ENCODE peak calls at places on chromosomes 2 and 18, in four cellular contexts. O, X, H and Y are unnamed samples.

GRCh38 chr2:18119883-18120282 is 241.4 kb downstream of the KCNS3 start:
- DNase-seq in X (no peak), H (no peak), O (no peak), Y (no peak)

GRCh38 chr2:238096311-238097011 is 3.7 kb upstream of the ESPNL start:
- DNase-seq in X (no peak), O (no peak), H (no peak), Y (no peak)

GRCh38 chr18:58051765-58052460 is 7.9 kb downstream of the NEDD4L start:
- DNase-seq in X (peak), O (no peak), H (no peak), Y (no peak)

GRCh38 chr2:239181074-239181581 is 219.7 kb downstream of the HDAC4 start:
- DNase-seq in X (no peak), H (no peak), O (no peak), Y (no peak)

GRCh38 chr2:150100834-150101233 is 386.6 kb downstream of the RND3 start:
- DNase-seq in H (no peak), X (no peak), O (no peak), Y (no peak)

GRCh38 chr2:43097650-43098049 is 128.8 kb downstream of the ZFP36L2 start:
- DNase-seq in O (peak), H (no peak), X (no peak), Y (no peak)

GRCh38 chr2:239304533-239305221 is 96.1 kb downstream of the HDAC4 start:
- DNase-seq in H (no peak), O (no peak), X (no peak), Y (no peak)

GRCh38 chr18:49052891-49053644 is 102.3 kb upstream of the SMAD7 start:
- DNase-seq in O (no peak), X (no peak), H (no peak), Y (no peak)

GRCh38 chr2:62966995-62967394 is 83.6 kb upstream of the OTX1 start:
- DNase-seq in O (no peak), H (no peak), X (peak), Y (no peak)

GRCh38 chr2:100703744-100704143 is 116.2 kb upstream of the NPAS2 start:
- DNase-seq in X (no peak), O (no peak), H (no peak), Y (no peak)

DNA sequence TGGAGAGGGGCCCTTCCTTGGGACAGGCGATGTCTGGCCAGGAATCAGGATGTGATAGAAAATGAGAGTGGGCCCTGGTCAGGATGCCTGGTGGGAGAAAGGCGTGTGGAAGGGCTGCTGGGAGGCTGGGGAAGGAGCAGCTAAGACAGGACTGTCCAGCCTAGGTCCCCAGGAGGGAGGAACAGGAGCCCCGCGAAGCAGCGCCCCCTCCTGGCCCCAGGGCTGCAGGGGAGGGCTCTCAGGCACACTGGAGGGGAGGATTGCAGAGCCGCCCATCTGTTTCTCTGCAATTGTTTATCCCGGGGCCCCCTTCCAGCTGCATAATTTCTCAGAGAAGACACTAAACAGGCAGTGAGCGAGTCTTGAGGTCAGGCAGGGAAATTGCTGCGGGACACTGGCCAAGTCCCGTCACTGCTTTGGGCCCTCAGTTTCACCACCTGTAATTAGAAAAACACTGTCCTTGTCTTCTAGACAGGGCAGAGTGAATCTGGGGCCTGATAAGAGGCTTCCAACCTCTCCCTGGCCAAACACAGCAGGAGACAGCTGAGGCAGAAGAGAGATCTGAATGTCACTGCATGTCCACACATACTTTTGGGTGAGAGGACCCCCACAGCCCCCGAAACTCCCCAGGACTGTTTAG is 3.9 kb upstream of the NPPC start:
- DNase-seq in O (no peak), X (peak), H (no peak), Y (no peak)
- TF ChIP-seq SPI1 in O (no peak), X (no peak), H (no peak), Y (no peak)

DNA sequence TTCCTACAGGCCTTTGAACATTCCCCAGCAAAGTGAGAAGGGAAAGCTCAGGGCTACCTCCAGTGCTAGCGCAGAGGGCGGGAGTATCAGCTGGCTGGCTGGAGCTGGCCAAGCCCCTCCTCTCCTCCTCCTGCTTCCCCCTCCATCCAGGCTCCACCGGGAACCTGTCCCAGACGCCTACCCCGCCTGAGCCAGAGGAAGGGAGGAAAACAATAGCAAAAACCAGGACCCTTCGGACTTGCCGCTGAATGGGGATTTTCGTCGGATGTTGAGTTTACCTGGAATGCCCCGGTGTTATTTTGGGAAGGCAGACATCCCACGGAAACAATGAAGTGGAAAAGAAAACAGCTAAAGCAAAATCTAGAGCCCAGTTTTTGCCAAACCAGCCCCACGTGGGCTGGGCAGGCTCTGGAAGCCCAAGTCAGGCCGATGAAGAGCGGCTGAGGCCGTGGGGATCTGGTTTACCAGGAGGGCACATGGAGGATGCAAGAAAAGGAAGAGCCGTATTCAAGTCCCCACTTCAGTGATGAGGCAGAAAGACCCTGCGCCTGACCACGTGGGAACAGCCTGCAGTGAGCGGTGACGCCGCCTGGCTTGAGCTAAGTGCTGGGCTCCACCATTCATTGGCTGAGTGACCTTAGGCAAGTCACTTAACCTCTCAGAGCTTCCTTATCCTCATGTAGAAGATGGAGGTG is 100.4 kb upstream of the LCLAT1 start:
- DNase-seq in O (no peak), H (no peak), X (no peak), Y (no peak)
- TF ChIP-seq POLR2AphosphoS5 in O (no peak), H (no peak), X (no peak), Y (no peak)

DNA sequence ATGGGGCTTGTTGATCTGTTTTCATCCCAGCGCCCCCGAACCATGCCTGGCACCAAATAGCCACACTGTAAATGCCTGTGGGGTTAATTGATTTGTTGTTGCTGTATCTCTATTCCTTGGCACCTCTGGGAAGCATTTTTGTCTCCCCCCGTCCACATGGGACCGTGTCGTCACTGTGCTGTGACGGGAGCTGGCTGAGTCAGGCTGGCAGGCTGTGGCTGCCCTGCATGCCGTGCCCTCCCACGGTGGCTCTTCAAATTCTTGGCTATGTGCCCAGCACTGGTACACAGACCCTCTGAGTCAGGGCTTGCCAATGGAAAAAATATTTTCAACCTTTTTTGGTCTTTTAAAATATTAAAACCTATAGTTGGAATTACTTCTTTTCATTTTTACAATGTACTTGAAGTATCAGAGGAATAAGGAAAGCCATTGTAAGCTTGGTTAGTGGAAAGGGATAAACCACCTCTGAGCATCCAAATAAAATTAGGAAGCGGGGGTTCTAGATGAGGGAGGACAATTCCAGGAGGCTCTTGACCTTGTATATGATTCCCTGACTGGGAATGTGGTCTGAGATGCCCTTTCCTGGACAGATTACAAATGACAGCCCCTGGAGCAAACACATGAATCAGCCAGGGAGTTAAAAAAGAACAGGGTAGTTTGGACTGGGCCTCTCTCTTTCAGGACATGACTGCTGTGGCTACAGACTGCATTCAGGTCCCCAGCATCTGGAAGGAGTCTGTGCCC is 59.4 kb downstream of the DGKD start:
- DNase-seq in H (no peak), X (no peak), O (no peak), Y (no peak)
- TF ChIP-seq SPI1 in H (no peak), X (no peak), O (no peak), Y (no peak)

GRCh38 chr2:48504647-48505327 is 25.2 kb upstream of the STON1 start:
- DNase-seq in X (peak), O (no peak), H (no peak), Y (no peak)

GRCh38 chr2:48510329-48510728 is 19.6 kb upstream of the STON1 start:
- DNase-seq in O (no peak), H (no peak), X (no peak), Y (no peak)

GRCh38 chr2:48512071-48512470 is 17.9 kb upstream of the STON1 start:
- DNase-seq in O (no peak), H (no peak), X (no peak), Y (no peak)

GRCh38 chr2:48512586-48512985 is 17.4 kb upstream of the STON1 start:
- DNase-seq in H (no peak), O (no peak), X (no peak), Y (no peak)

GRCh38 chr2:48508461-48509124 is 21.4 kb upstream of the STON1 start:
- DNase-seq in X (peak), O (peak), H (no peak), Y (no peak)
- TF ChIP-seq POLR2AphosphoS5 in X (no peak), O (no peak), H (no peak), Y (no peak)

DNA sequence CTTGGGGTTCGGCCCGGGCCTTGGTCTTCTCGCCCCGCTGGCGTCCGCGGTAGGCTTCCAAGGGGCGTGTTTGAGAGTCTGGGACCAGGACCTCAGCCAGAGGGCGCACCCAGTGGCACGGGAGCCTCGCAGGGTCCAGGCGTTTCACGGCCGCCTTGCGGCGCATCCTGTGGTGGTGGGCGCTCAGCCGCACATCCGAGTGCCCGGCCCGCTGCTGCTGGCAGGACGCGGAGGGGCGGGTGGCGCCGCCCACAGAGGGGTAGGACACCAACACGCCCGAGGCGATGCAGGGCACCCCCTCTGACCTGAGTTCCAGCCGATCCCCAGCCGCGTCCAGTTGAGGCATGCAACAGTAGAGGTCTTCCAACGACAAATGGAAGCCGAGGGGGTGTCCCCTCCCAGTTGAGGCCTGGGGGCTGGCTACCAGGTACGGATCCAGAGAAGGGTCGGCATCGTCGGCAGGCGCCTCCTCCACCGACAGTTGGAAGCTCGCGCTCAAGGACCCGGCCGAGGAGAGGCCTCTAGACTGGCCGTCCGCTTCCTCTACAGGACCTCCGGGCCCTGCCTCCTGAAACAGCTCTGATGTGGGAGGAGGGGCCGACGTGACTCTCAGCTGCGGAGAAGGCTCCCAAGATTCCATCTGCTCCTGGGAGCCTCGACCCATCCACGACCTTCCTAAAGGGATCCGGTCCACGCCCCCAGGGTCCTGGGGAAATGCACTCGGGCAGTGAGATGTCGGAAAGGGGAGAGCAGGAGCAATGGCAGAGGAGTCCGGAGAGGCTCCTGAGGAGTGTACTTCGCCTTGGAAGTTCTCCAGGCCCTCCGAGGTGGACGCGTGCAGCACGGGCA is 6.3 kb downstream of the C2orf81 start:
- DNase-seq in X (no peak), H (no peak), O (no peak), Y (peak)
- TF ChIP-seq SPI1 in X (no peak), H (no peak), O (no peak), Y (no peak)

DNA sequence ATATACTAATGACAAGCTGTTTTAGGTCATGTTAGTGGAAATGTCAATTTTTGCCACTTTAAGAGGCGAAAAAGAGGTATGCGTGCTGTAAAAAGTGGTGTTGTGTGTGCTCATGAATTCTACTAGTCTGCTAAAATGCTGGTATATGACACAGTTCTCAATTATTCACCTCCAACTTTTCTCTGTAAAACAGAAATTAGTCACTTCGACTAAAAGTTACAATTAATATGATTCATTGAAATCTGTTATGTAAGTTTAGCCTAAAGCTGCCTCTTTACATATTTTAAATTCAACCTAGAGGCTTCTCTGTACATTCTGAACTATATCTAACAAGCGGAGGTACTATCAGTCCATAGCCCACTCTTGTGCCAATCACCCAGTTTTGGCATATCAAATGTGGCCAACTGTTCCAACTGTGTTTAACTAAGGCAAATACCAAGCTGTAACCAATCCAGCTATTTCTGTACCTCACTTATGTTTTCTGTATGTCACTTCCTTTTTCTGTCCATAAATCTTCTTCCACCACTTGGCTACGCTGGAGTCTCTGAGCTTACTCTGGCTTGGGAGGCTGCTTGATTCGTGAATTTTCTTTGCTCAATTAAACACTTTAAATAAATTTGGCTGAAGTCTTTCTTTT is 20.8 kb downstream of the BAZ2B start:
- DNase-seq in O (no peak), H (no peak), X (peak), Y (no peak)
- TF ChIP-seq POLR2AphosphoS5 in O (no peak), H (no peak), X (no peak), Y (no peak)